ENCODE peak calls at places on chromosomes 16 and 17, in six cellular contexts. L, R, U, D, V and X are unnamed samples. For H3K36me3, the result is how much of the 10 kb centered on the place peaks cover.

GRCh38 chr16:31114468-31114867 is 3.0 kb upstream of the KAT8 start:
- DNase-seq in L (no peak), R (no peak), U (no peak), D (no peak), V (no peak), X (no peak)

GRCh38 chr16:56041556-56042140 is 149.6 kb upstream of the GNAO1 start:
- DNase-seq in L (no peak), R (no peak), U (no peak), D (no peak), V (peak), X (no peak)

GRCh38 chr17:68634345-68634876 is 33.2 kb upstream of the FAM20A start:
- DNase-seq in L (no peak), R (no peak), U (no peak), D (no peak), V (no peak), X (no peak)

GRCh38 chr16:31710880-31711279 is 162.7 kb upstream of the ZNF267 start:
- DNase-seq in L (no peak), R (no peak), U (no peak), D (no peak), V (no peak), X (no peak)

GRCh38 chr17:36545465-36546417 is 1.0 kb downstream of the GGNBP2 start:
- DNase-seq in L (peak), R (peak), U (peak), D (peak), V (peak), X (peak)

GRCh38 chr17:49508061-49508865 is 13.2 kb downstream of the NGFR start:
- DNase-seq in L (peak), R (no peak), U (no peak), D (peak), V (no peak), X (no peak)

GRCh38 chr16:149024-149675 is 3.3 kb upstream of the HBZ start:
- DNase-seq in L (peak), R (no peak), U (no peak), D (no peak), V (no peak), X (no peak)

GRCh38 chr17:57674894-57675293 is 70.2 kb downstream of the CCDC182 start:
- DNase-seq in L (no peak), R (no peak), U (no peak), D (no peak), V (no peak), X (no peak)

GRCh38 chr17:29514792-29515191 is 52.0 kb downstream of the ABHD15 start:
- DNase-seq in L (peak), R (no peak), U (no peak), D (no peak), V (no peak), X (no peak)

GRCh38 chr16:86619263-86619935 is 41.0 kb downstream of the FOXL1 start:
- DNase-seq in L (no peak), R (no peak), U (no peak), D (peak), V (no peak), X (no peak)

GRCh38 chr17:67737145-67737544 is 19.4 kb downstream of the NOL11 start:
- DNase-seq in L (no peak), R (no peak), U (no peak), D (no peak), V (no peak), X (no peak)

GRCh38 chr17:30173649-30174048 is 57.0 kb downstream of the NSRP1 start:
- DNase-seq in L (peak), R (no peak), U (no peak), D (no peak), V (no peak), X (no peak)

GRCh38 chr16:72856797-72857196 is 191.1 kb downstream of the ZFHX3 start:
- DNase-seq in L (peak), R (peak), U (no peak), D (no peak), V (no peak), X (no peak)

GRCh38 chr16:27649021-27649420 is 99.1 kb downstream of the KATNIP start:
- DNase-seq in L (no peak), R (no peak), U (no peak), D (no peak), V (no peak), X (no peak)

GRCh38 chr17:10556301-10557005 is 7.0 kb upstream of the MYH2 start:
- DNase-seq in L (peak), R (no peak), U (no peak), D (no peak), V (no peak), X (no peak)

GRCh38 chr17:57747221-57748017 is 2.3 kb upstream of the CCDC182 start:
- DNase-seq in L (peak), R (no peak), U (no peak), D (no peak), V (no peak), X (no peak)

GRCh38 chr17:65698381-65699061 is 137.1 kb upstream of the AXIN2 start:
- DNase-seq in L (peak), R (no peak), U (no peak), D (no peak), V (no peak), X (no peak)

GRCh38 chr16:83720981-83721380 is 86.8 kb upstream of the HSBP1 start:
- DNase-seq in L (no peak), R (no peak), U (no peak), D (no peak), V (no peak), X (no peak)

GRCh38 chr16:14489460-14489859 is 140.6 kb downstream of the PARN start:
- DNase-seq in L (peak), R (no peak), U (no peak), D (no peak), V (no peak), X (no peak)

GRCh38 chr17:65359016-65359415 is 202.4 kb downstream of the AXIN2 start:
- DNase-seq in L (peak), R (no peak), U (no peak), D (no peak), V (no peak), X (no peak)

GRCh38 chr17:72640415-72641165 is 451.9 kb downstream of the SLC39A11 start:
- DNase-seq in L (peak), R (peak), U (no peak), D (no peak), V (no peak), X (no peak)

GRCh38 chr16:65945485-65945884 is 421.0 kb upstream of the CDH5 start:
- DNase-seq in L (no peak), R (no peak), U (no peak), D (no peak), V (no peak), X (no peak)

DNA sequence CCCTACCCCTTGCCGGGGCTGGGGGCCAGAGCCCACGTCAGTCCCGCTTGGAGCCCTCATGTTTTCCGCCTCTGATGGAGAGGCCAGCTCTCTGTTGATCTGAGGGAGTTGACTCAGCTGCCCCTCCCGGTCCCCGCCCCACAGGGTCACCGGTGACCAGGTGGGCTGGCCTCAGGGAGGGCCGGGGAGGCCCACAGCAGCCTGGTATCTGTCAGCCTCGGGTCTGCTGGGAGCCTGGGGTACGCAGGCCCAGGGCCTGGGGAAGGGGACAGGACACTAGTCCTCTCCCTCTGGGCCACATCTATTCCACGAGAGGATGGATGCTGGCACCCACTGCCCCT is 109.5 kb upstream of the CIBAR2 start:
- DNase-seq in L (no peak), R (no peak), U (no peak), D (no peak), V (no peak), X (no peak)
- H3K27ac ChIP-seq in L (no peak), R (no peak), U (no peak), D (no peak), V (no peak), X (no peak)

DNA sequence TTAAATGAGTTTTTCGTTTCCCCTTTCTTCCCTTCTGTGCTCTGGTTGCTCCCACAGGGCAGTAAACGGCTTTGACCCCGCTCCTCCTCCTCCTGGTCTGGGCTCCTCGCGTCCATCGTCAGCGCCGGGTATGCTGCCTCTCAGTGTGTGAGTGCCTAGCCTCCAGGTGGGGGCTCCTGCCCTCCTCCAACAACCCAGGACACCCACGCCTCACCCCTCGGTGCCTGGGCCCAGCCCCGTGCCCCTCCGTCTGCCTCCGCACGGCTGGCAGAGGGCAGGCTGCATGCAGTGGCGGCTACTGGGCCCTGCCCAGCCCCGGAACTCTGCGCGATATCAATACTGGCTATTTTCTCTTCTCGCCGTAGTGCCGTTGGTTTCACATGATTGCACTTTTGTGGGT is 31.2 kb downstream of the NDEL1 start:
- DNase-seq in L (no peak), R (no peak), U (no peak), D (no peak), V (no peak), X (no peak)
- H3K36me3 ChIP-seq in L (under half), R (half or more), U (under half), D (under half), V (half or more), X (half or more)

DNA sequence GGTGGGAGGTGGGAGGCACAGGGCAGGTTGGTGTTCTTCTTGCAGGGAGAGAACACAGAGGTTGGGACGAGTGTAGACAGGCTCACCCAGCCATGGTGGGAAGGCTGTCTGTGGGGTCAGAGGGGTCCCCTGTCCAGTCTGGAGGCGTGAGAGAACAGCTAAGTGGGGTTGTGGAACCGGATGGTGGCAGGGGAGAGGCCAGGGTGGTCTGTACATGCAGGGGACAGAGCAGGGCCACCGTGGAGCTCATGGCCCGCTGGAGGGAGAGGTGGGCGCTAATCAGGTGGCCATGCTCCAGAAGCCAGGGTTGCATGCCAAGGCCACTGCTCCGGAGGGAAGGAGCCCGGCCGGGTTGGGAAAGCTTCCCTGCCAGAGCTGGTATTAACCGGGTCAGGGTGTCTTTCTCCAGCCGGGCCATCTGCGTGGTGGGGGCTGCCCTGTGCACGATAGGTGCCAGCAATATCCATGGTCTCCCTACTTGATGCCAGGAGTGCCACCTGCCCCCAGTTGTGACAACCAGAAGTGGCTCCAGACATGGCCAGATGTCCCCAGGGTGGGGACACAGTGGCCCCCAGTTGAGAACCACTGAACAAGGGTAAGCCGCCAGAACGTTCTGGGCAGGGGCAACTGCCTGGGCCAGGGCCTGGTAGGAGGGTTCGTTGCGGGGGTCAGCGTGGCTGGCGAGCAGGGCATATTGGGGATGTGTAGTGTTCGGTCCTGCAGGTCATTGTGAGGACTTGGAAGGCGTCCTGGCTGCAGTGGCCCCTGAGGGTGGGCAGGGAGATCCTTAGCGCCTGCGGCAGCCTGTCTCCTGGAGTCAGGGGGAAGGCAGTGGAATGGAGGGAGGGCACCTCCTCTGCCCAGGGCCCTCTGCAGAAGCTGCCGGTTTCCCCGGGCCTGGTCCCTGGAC is 5.1 kb downstream of the SNN start:
- DNase-seq in L (no peak), R (no peak), U (no peak), D (no peak), V (no peak), X (no peak)
- H3K27ac ChIP-seq in L (no peak), R (peak), U (no peak), D (no peak), V (peak), X (no peak)

DNA sequence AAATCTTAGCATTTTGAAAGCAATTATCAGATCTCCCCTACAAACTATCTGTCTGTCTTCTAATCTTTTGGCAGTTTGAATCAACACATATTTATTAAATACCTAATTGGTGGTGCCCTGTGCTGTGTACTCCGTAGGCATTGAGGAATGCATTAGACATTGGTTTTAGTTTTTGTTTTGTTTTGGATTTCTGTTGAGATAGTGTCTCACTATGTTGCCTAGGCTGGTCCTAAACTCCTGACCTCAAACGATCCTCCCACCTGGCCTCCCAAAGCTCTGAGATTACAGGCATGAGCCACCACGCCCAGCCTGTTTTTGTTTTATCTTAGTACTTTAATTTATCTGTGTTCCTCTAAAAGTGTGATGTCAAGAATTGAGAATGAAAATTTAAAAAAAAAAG is 124.8 kb upstream of the RBL2 start:
- DNase-seq in L (no peak), R (no peak), U (no peak), D (no peak), V (no peak), X (no peak)
- H3K36me3 ChIP-seq in L (half or more), R (half or more), U (under half), D (under half), V (half or more), X (under half)

GRCh38 chr17:42547698-42548069 is 5.0 kb upstream of the HSD17B1 start:
- DNase-seq in L (no peak), R (no peak), U (no peak), D (no peak), V (no peak), X (no peak)

GRCh38 chr17:42548070-42548837 is 4.5 kb upstream of the HSD17B1 start:
- DNase-seq in L (peak), R (peak), U (peak), D (no peak), V (no peak), X (peak)

GRCh38 chr17:42543190-42544079 is 7.4 kb downstream of the NAGLU start:
- DNase-seq in L (no peak), R (peak), U (no peak), D (no peak), V (no peak), X (no peak)

GRCh38 chr17:42547001-42547461 is 5.7 kb upstream of the HSD17B1 start:
- DNase-seq in L (no peak), R (no peak), U (no peak), D (no peak), V (no peak), X (no peak)

DNA sequence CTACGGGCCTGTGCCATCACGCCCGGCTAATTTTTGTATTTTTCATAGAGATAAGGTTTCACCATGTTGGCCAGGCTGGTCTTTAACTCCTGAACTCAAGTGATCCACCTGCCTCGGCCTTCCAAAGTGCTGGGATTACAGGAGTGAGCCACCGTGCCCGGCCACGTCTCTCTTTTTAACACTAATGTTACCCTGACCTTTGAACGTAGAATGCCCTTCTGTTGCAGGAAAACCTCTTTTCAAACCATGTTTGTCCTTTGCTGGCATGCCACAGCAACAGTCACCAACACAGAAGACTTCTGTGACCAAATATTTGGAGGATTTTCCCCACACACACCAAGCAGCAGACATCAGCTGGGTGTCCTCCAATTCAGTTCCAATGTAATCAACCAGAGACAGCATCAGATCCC is 7.8 kb upstream of the HSD17B1 start:
- DNase-seq in L (no peak), R (no peak), U (no peak), D (no peak), V (no peak), X (no peak)
- H3K27ac ChIP-seq in L (no peak), R (no peak), U (no peak), D (no peak), V (no peak), X (no peak)